ENCODE peak calls at places on chromosomes 13 and 19, in five cellular contexts. D is tibial nerve, K is breast epithelium, U is gastrocnemius medialis, X is Peyer's patch. P is an unnamed sample.

GRCh38 chr13:99357149-99357596 is 50.0 kb upstream of the GPR183 start:
- DNase-seq in D (no peak), K (no peak), U (no peak), X (no peak), P (no peak)

GRCh38 chr13:85140192-85140591 is 659.0 kb downstream of the SLITRK6 start:
- DNase-seq in D (no peak), K (no peak), U (no peak), X (no peak), P (no peak)

GRCh38 chr19:47239610-47240296 is 8.8 kb upstream of the BBC3 start:
- DNase-seq in D (no peak), K (no peak), U (no peak), X (peak), P (no peak)

GRCh38 chr13:29301027-29301426 is 294.5 kb downstream of the SLC7A1 start:
- DNase-seq in D (no peak), K (no peak), U (no peak), X (no peak), P (no peak)

GRCh38 chr13:113110852-113111315 is 5.3 kb downstream of the F7 start:
- DNase-seq in D (no peak), K (peak), U (no peak), X (no peak), P (no peak)

GRCh38 chr13:112616586-112617381 is 28.8 kb upstream of the TUBGCP3 start:
- DNase-seq in D (no peak), K (no peak), U (no peak), X (no peak), P (peak)

GRCh38 chr13:38814331-38814730 is 127.5 kb downstream of the FREM2 start:
- DNase-seq in D (no peak), K (no peak), U (no peak), X (no peak), P (no peak)

GRCh38 chr19:31121501-31121900 is 227.7 kb downstream of the TSHZ3 start:
- DNase-seq in D (no peak), K (no peak), U (no peak), X (no peak), P (no peak)

GRCh38 chr13:99450416-99450815 is 50.9 kb upstream of the TM9SF2 start:
- DNase-seq in D (no peak), K (no peak), U (no peak), X (no peak), P (no peak)

GRCh38 chr19:8585894-8586750 is 8.9 kb upstream of the MYO1F start:
- DNase-seq in D (no peak), K (no peak), U (no peak), X (peak), P (no peak)

GRCh38 chr13:111895896-111896821 is 170.8 kb upstream of the SOX1 start:
- DNase-seq in D (no peak), K (peak), U (no peak), X (no peak), P (no peak)

GRCh38 chr19:45254044-45254531 is 3.0 kb downstream of the MARK4 start:
- DNase-seq in D (no peak), K (no peak), U (no peak), X (no peak), P (no peak)

GRCh38 chr13:37476874-37477273 is 121.7 kb downstream of the POSTN start:
- DNase-seq in D (no peak), K (no peak), U (no peak), X (no peak), P (no peak)

GRCh38 chr13:87889241-87889640 is 218.1 kb downstream of the SLITRK5 start:
- DNase-seq in D (no peak), K (no peak), U (no peak), X (no peak), P (no peak)

GRCh38 chr19:39110263-39110967 is 15.2 kb upstream of the PAK4 start:
- DNase-seq in D (peak), K (peak), U (peak), X (peak), P (no peak)

GRCh38 chr13:50188696-50189095 is 173.5 kb downstream of the KCNRG start:
- DNase-seq in D (no peak), K (no peak), U (no peak), X (no peak), P (peak)

GRCh38 chr13:33079960-33080359 is 63.7 kb downstream of the KL start:
- DNase-seq in D (no peak), K (no peak), U (no peak), X (no peak), P (no peak)

GRCh38 chr19:35856001-35856400 is 710 bp upstream of the KIRREL2 start:
- DNase-seq in D (no peak), K (no peak), U (no peak), X (no peak), P (no peak)

GRCh38 chr13:110726726-110727125 is 13.2 kb downstream of the ING1 start:
- DNase-seq in D (no peak), K (no peak), U (no peak), X (peak), P (no peak)

GRCh38 chr13:74708629-74709028 is 574.4 kb upstream of the KLF12 start:
- DNase-seq in D (no peak), K (no peak), U (no peak), X (no peak), P (no peak)

GRCh38 chr19:33953023-33953422 is 156.4 kb downstream of the KCTD15 start:
- DNase-seq in D (no peak), K (no peak), U (no peak), X (no peak), P (peak)

GRCh38 chr13:95494082-95494681 is 58.3 kb upstream of the CLDN10 start:
- DNase-seq in D (peak), K (no peak), U (no peak), X (no peak), P (no peak)

GRCh38 chr13:108777421-108778420 is 148.3 kb downstream of the MYO16 start:
- DNase-seq in D (no peak), K (no peak), U (no peak), X (no peak), P (no peak)

GRCh38 chr13:29073762-29074161 is 253.6 kb downstream of the MTUS2 start:
- DNase-seq in D (no peak), K (no peak), U (no peak), X (no peak), P (no peak)

GRCh38 chr19:10111405-10111811 is at the start of gene P2RY11:
- DNase-seq in D (no peak), K (no peak), U (no peak), X (peak), P (no peak)

GRCh38 chr13:29081036-29081435 is 260.9 kb downstream of the MTUS2 start:
- DNase-seq in D (no peak), K (no peak), U (no peak), X (no peak), P (no peak)

GRCh38 chr19:49453757-49454248 is 778 bp downstream of the ALDH16A1 start:
- DNase-seq in D (no peak), K (no peak), U (no peak), X (no peak), P (no peak)
- TF ChIP-seq POLR2A in D (no peak), K (no peak), U (no peak), X (no peak), P (no peak)

GRCh38 chr19:3338541-3339181 is 27.7 kb upstream of the NFIC start:
- DNase-seq in D (no peak), K (peak), U (no peak), X (peak), P (no peak)
- TF ChIP-seq POLR2A in D (no peak), K (no peak), U (no peak), X (peak), P (no peak)

GRCh38 chr19:41500443-41500842 is 57.5 kb downstream of the ERICH4 start:
- DNase-seq in D (no peak), K (no peak), U (no peak), X (no peak), P (no peak)
- TF ChIP-seq POLR2A in D (no peak), K (no peak), U (peak), X (no peak), P (no peak)

GRCh38 chr19:2273356-2274184 is 8.4 kb downstream of the PEAK3 start:
- DNase-seq in D (peak), K (peak), U (peak), X (peak), P (no peak)
- TF ChIP-seq POLR2A in D (no peak), K (no peak), U (peak), X (no peak), P (no peak)

DNA sequence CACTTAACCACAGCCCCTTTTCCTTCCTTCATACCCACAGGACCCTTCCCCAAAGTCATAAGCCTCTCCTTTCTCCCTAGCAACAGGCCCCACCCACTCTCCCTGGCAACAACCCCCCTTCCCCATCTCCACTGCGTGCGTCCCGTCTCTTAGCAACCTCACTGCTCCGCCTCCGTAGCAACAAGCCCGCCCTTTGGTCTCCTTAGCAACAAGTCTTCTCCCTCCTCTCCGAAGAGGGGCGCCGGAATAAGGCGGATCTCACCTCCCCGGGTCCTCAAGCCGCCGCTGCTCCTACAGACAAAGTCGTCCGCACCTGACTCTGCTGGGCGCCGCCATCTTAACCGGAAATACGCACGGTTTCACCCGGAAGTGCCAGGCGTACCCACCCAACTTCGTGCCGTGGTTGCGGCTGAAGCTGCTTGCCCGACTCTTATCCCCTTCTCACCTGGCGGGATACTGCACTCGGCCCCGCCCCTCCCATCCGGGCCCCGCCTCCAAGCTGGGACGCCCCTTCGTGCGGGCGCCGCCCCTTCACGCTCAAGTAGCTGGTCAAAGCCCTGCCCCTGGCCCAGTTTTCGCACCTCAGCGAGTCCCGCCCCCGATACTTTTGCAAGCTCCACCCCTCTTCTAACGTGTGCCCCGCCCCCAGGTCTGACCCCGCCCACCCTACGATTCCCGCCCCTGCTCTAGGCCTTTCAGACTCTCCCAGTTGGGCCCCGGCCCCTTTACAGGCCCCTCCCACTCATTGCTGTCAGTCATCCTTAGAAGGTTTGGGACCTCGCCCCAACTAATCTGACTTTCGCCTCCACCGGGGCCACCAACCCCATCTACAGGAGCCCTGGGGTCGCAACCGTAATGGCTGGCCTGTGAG is at the start of gene HSPBP1:
- DNase-seq in D (peak), K (peak), U (peak), X (peak), P (peak)
- TF ChIP-seq POLR2A in D (no peak), K (no peak), U (no peak), X (no peak), P (no peak)

GRCh38 chr13:27449081-27449603 is 1.2 kb downstream of the MTIF3 start:
- DNase-seq in D (no peak), K (no peak), U (no peak), X (no peak), P (no peak)

GRCh38 chr13:27450921-27451461 is 627 bp upstream of the MTIF3 start:
- DNase-seq in D (no peak), K (peak), U (peak), X (peak), P (no peak)

GRCh38 chr13:27446986-27447583 is 3.3 kb downstream of the MTIF3 start:
- DNase-seq in D (no peak), K (no peak), U (no peak), X (peak), P (no peak)

GRCh38 chr13:27448308-27448707 is 2.1 kb downstream of the MTIF3 start:
- DNase-seq in D (no peak), K (no peak), U (no peak), X (no peak), P (no peak)

DNA sequence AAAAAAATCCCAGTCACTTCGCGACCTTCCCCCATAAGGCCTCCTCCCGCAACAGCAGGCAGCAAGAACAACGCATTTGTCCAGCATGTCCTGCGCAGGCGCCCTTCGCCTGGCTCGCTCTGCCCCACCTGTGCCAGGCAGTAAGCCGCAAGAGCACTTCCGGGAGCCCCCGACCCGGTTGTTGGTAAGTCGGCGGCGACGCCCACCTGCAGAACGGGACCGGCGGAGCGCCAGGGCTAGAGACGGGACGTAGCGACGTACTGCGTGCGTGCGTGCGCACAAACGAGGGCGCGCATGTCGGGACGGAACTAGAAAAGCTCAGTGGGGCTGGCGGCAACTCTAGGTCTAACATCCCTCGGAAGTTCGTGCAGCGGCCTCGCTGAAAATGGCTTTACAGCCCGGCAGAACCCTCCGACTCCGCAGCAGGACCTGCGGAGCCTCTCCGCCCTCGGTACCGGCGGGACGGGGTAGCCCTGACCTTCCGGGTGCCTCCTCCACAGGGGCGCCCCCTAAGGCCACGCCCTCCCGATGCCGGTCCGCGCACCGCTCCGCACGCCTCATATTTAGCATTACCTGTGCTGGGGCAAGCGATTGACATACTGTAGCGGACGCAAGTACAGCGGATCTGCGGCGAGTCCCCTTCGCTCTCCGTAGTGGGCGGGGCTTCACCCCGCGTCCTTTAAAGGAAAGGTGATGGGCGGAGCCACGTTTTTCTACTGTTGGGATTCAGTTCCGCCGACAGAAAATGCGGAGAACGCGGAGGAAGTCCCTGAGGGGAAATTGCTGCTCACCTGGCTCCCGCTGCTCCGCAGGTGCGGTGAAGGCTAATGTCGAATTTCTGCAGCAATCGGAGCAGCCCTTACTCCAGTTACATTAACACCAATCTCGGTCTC is at the start of gene MTIF3:
- DNase-seq in D (peak), K (peak), U (peak), X (peak), P (peak)
- TF ChIP-seq POLR2A in D (peak), K (peak), U (peak), X (peak), P (peak)

GRCh38 chr19:19202707-19203011 is 555 bp downstream of the NR2C2AP start:
- DNase-seq in D (no peak), K (no peak), U (no peak), X (no peak), P (no peak)
- TF ChIP-seq POLR2A in D (no peak), K (no peak), U (no peak), X (no peak), P (no peak)